ENCODE peak calls at places on chromosome 22, in nine cellular contexts. One of them, this sample, is unnamed.

GRCh38 chr22:38347944-38348750 is 30.9 kb upstream of the CSNK1E start:
- DNase-seq in stomach: peak; percentile 17
- DNase-seq in HepG2: no peak
- DNase-seq in astrocyte of the spinal cord: no peak
- DNase-seq in IMR-90: peak; percentile 29
- DNase-seq in MM.1S: no peak
- DNase-seq in fibroblast of lung: no peak
- DNase-seq in lower lobe of right lung: no peak
- DNase-seq in pancreas: peak; percentile 9
- DNase-seq in this sample: no peak

GRCh38 chr22:24751518-24751917 is 23.0 kb downstream of the PIWIL3 start:
- DNase-seq in pancreas: no peak
- DNase-seq in fibroblast of lung: no peak
- DNase-seq in IMR-90: no peak
- DNase-seq in lower lobe of right lung: no peak
- DNase-seq in astrocyte of the spinal cord: no peak
- DNase-seq in HepG2: no peak
- DNase-seq in MM.1S: no peak
- DNase-seq in stomach: no peak
- DNase-seq in this sample: no peak

GRCh38 chr22:21933413-21933812 is 19.2 kb downstream of the PPM1F start:
- DNase-seq in IMR-90: no peak
- DNase-seq in HepG2: no peak
- DNase-seq in lower lobe of right lung: no peak
- DNase-seq in fibroblast of lung: no peak
- DNase-seq in MM.1S: no peak
- DNase-seq in astrocyte of the spinal cord: no peak
- DNase-seq in stomach: no peak
- DNase-seq in pancreas: no peak
- DNase-seq in this sample: no peak

GRCh38 chr22:17121235-17122195 is at the start of gene TMEM121B:
- DNase-seq in MM.1S: no peak
- DNase-seq in fibroblast of lung: peak; percentile 55
- DNase-seq in astrocyte of the spinal cord: peak; percentile 39
- DNase-seq in HepG2: no peak
- DNase-seq in stomach: peak; percentile 50
- DNase-seq in pancreas: peak; percentile 64
- DNase-seq in lower lobe of right lung: peak; percentile 78
- DNase-seq in IMR-90: peak; percentile 59
- DNase-seq in this sample: peak; percentile 31

GRCh38 chr22:22558071-22558971 is 744 bp downstream of the PRAME start:
- DNase-seq in MM.1S: no peak
- DNase-seq in fibroblast of lung: no peak
- DNase-seq in pancreas: no peak
- DNase-seq in stomach: no peak
- DNase-seq in IMR-90: no peak
- DNase-seq in lower lobe of right lung: no peak
- DNase-seq in HepG2: no peak
- DNase-seq in astrocyte of the spinal cord: no peak
- DNase-seq in this sample: no peak

GRCh38 chr22:49928571-49929552 is 10.4 kb downstream of the CRELD2 start:
- DNase-seq in stomach: no peak
- DNase-seq in IMR-90: no peak
- DNase-seq in HepG2: no peak
- DNase-seq in MM.1S: no peak
- DNase-seq in fibroblast of lung: no peak
- DNase-seq in lower lobe of right lung: no peak
- DNase-seq in astrocyte of the spinal cord: no peak
- DNase-seq in pancreas: no peak
- DNase-seq in this sample: no peak

GRCh38 chr22:45919504-45920286 is 57.3 kb downstream of the WNT7B start:
- DNase-seq in lower lobe of right lung: peak; percentile 82
- DNase-seq in astrocyte of the spinal cord: no peak
- DNase-seq in stomach: peak; percentile 72
- DNase-seq in HepG2: no peak
- DNase-seq in pancreas: peak; percentile 63
- DNase-seq in MM.1S: no peak
- DNase-seq in fibroblast of lung: no peak
- DNase-seq in IMR-90: no peak
- DNase-seq in this sample: no peak

GRCh38 chr22:49959782-49960158 is 802 bp upstream of the PIM3 start:
- DNase-seq in pancreas: peak; percentile 78
- DNase-seq in fibroblast of lung: no peak
- DNase-seq in HepG2: peak; percentile 74
- DNase-seq in MM.1S: no peak
- DNase-seq in lower lobe of right lung: no peak
- DNase-seq in astrocyte of the spinal cord: no peak
- DNase-seq in IMR-90: no peak
- DNase-seq in stomach: peak; percentile 66
- DNase-seq in this sample: no peak

GRCh38 chr22:50693462-50693861 is 20.8 kb downstream of the SHANK3 start:
- DNase-seq in HepG2: no peak
- DNase-seq in MM.1S: no peak
- DNase-seq in lower lobe of right lung: no peak
- DNase-seq in IMR-90: no peak
- DNase-seq in pancreas: no peak
- DNase-seq in astrocyte of the spinal cord: no peak
- DNase-seq in stomach: no peak
- DNase-seq in fibroblast of lung: no peak
- DNase-seq in this sample: no peak

GRCh38 chr22:42811510-42811909 is 45.6 kb downstream of the ARFGAP3 start:
- DNase-seq in fibroblast of lung: no peak
- DNase-seq in stomach: no peak
- DNase-seq in MM.1S: no peak
- DNase-seq in HepG2: no peak
- DNase-seq in IMR-90: no peak
- DNase-seq in astrocyte of the spinal cord: no peak
- DNase-seq in pancreas: no peak
- DNase-seq in lower lobe of right lung: no peak
- DNase-seq in this sample: no peak

GRCh38 chr22:25453557-25453956 is 110.9 kb upstream of the GRK3 start:
- DNase-seq in lower lobe of right lung: no peak
- DNase-seq in stomach: no peak
- DNase-seq in pancreas: no peak
- DNase-seq in astrocyte of the spinal cord: no peak
- DNase-seq in HepG2: no peak
- DNase-seq in fibroblast of lung: no peak
- DNase-seq in MM.1S: no peak
- DNase-seq in IMR-90: no peak
- DNase-seq in this sample: no peak

GRCh38 chr22:20613301-20613700 is 105.9 kb downstream of the MED15 start:
- DNase-seq in lower lobe of right lung: no peak
- DNase-seq in astrocyte of the spinal cord: no peak
- DNase-seq in stomach: no peak
- DNase-seq in IMR-90: no peak
- DNase-seq in fibroblast of lung: no peak
- DNase-seq in HepG2: no peak
- DNase-seq in MM.1S: no peak
- DNase-seq in pancreas: no peak
- DNase-seq in this sample: no peak

GRCh38 chr22:20610757-20611156 is 103.3 kb downstream of the MED15 start:
- DNase-seq in stomach: no peak
- DNase-seq in pancreas: no peak
- DNase-seq in lower lobe of right lung: peak; percentile 29
- DNase-seq in fibroblast of lung: no peak
- DNase-seq in astrocyte of the spinal cord: no peak
- DNase-seq in IMR-90: no peak
- DNase-seq in MM.1S: no peak
- DNase-seq in HepG2: no peak
- DNase-seq in this sample: no peak

GRCh38 chr22:20607157-20607907 is 99.9 kb downstream of the MED15 start:
- DNase-seq in IMR-90: no peak
- DNase-seq in HepG2: no peak
- DNase-seq in pancreas: no peak
- DNase-seq in lower lobe of right lung: peak; percentile 51
- DNase-seq in MM.1S: no peak
- DNase-seq in stomach: no peak
- DNase-seq in astrocyte of the spinal cord: no peak
- DNase-seq in fibroblast of lung: no peak
- DNase-seq in this sample: no peak

GRCh38 chr22:20611418-20611817 is 104.0 kb downstream of the MED15 start:
- DNase-seq in lower lobe of right lung: peak; percentile 35
- DNase-seq in HepG2: no peak
- DNase-seq in fibroblast of lung: no peak
- DNase-seq in stomach: no peak
- DNase-seq in MM.1S: no peak
- DNase-seq in IMR-90: no peak
- DNase-seq in pancreas: no peak
- DNase-seq in astrocyte of the spinal cord: no peak
- DNase-seq in this sample: no peak

DNA sequence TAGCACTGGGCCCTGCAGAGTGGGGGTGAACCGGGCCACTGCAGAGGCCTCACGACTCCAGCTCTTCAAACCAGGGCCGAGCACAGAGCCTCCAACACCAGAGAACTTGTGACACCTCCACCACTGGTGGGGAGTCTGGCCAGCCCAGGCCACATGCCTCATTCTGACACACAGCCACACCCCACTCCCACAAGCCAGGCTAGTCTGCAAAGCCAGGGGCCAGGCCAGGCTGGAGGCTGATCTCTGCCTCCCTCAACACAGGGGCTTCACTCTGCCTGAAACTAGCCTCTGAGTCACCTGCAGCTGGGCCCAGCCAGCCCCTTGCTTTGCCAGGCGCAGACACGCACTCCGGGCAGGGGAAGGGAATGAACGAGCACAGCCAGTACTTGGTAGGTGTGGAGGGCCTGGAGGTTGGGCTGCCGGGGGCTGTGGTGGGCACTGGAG is 102.9 kb downstream of the MED15 start:
- DNase-seq in HepG2: no peak
- DNase-seq in stomach: no peak
- DNase-seq in IMR-90: no peak
- DNase-seq in astrocyte of the spinal cord: no peak
- DNase-seq in fibroblast of lung: no peak
- DNase-seq in pancreas: no peak
- DNase-seq in lower lobe of right lung: peak; percentile 30
- DNase-seq in MM.1S: no peak
- DNase-seq in this sample: peak; percentile 15
- H3K4me3 ChIP-seq in HepG2: no peak overlapping the region
- H3K4me3 ChIP-seq in stomach: no peak overlapping the region
- H3K4me3 ChIP-seq in IMR-90: no peak overlapping the region
- H3K4me3 ChIP-seq in astrocyte of the spinal cord: no peak overlapping the region
- H3K4me3 ChIP-seq in fibroblast of lung: no peak overlapping the region
- H3K4me3 ChIP-seq in pancreas: no peak overlapping the region
- H3K4me3 ChIP-seq in lower lobe of right lung: no peak overlapping the region
- H3K4me3 ChIP-seq in MM.1S: no peak overlapping the region
- H3K4me3 ChIP-seq in this sample: no peak overlapping the region

GRCh38 chr22:30649430-30650007 is 13.9 kb downstream of the SLC35E4 start:
- DNase-seq in astrocyte of the spinal cord: peak; percentile 83
- DNase-seq in IMR-90: peak; percentile 88
- DNase-seq in fibroblast of lung: peak; percentile 77
- DNase-seq in lower lobe of right lung: no peak
- DNase-seq in HepG2: no peak
- DNase-seq in stomach: peak; percentile 78
- DNase-seq in MM.1S: no peak
- DNase-seq in pancreas: peak; percentile 26
- DNase-seq in this sample: peak; percentile 80
- TF ChIP-seq CTCF in astrocyte of the spinal cord: peak; percentile 27
- TF ChIP-seq CTCF in IMR-90: no peak
- TF ChIP-seq CTCF in fibroblast of lung: no peak
- TF ChIP-seq CTCF in lower lobe of right lung: no peak
- TF ChIP-seq CTCF in HepG2: no peak
- TF ChIP-seq CTCF in stomach: no peak
- TF ChIP-seq CTCF in MM.1S: no peak
- TF ChIP-seq CTCF in pancreas: no peak
- TF ChIP-seq CTCF in this sample: peak; percentile 14

GRCh38 chr22:37080438-37080837 is 28.9 kb downstream of the KCTD17 start:
- DNase-seq in lower lobe of right lung: no peak
- DNase-seq in pancreas: no peak
- DNase-seq in IMR-90: no peak
- DNase-seq in stomach: no peak
- DNase-seq in HepG2: no peak
- DNase-seq in fibroblast of lung: no peak
- DNase-seq in astrocyte of the spinal cord: no peak
- DNase-seq in MM.1S: no peak
- DNase-seq in this sample: no peak
- H3K4me3 ChIP-seq in lower lobe of right lung: no peak overlapping the region
- H3K4me3 ChIP-seq in pancreas: no peak overlapping the region
- H3K4me3 ChIP-seq in IMR-90: no peak overlapping the region
- H3K4me3 ChIP-seq in stomach: no peak overlapping the region
- H3K4me3 ChIP-seq in HepG2: no peak overlapping the region
- H3K4me3 ChIP-seq in fibroblast of lung: no peak overlapping the region
- H3K4me3 ChIP-seq in astrocyte of the spinal cord: no peak overlapping the region
- H3K4me3 ChIP-seq in MM.1S: no peak overlapping the region
- H3K4me3 ChIP-seq in this sample: no peak overlapping the region

DNA sequence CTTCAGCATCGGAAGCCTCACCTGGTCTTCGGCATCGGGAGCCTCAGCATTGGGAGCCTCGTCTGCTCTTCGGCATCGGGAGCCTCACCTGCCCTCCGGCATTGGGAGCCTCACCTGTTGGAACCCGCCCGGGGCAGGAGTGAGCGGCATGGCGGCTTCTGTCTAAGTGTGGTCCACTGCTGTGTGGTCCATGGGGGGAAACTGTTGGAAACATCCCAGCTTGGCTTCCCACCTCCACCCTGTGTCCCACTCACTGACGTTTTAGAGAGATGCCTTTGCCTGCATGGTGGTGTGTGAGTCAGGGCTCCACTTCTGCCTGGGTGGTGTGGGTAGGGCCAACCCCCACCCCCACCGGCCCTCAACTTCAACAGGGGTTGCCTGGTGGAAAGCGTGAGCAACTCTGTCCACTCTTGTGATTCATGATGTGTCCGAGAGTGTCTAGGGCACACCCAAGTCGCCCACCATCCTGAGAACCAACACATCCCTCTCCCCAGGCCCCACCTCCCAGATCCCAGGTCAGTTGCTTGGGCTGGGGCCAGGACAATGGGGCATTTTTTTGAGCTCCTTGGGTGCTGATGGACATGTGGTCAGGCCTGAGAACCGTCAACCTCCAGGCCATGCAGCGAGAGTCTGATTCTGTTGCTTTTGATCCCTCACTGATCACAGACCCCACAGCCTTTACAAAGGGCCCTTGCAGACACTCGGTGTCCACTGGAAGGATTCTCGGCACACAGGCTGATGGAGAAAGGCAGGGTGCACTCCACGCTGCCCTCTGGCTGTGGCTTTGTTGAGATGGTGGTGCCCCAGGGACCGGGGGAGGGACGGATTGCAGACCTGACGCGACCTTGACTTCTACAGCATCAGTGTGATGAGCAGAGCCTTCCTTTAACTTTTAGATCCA is 406.7 kb downstream of the TBC1D22A start:
- DNase-seq in lower lobe of right lung: peak; percentile 14
- DNase-seq in fibroblast of lung: no peak
- DNase-seq in MM.1S: no peak
- DNase-seq in stomach: peak; percentile 25
- DNase-seq in astrocyte of the spinal cord: no peak
- DNase-seq in pancreas: peak; percentile 16
- DNase-seq in HepG2: peak; percentile 10
- DNase-seq in IMR-90: peak; percentile 8
- DNase-seq in this sample: peak; percentile 5
- TF ChIP-seq CTCF in lower lobe of right lung: no peak
- TF ChIP-seq CTCF in fibroblast of lung: peak; percentile 33
- TF ChIP-seq CTCF in MM.1S: no peak
- TF ChIP-seq CTCF in stomach: no peak
- TF ChIP-seq CTCF in astrocyte of the spinal cord: peak; percentile 45
- TF ChIP-seq CTCF in pancreas: no peak
- TF ChIP-seq CTCF in HepG2: peak; percentile 55
- TF ChIP-seq CTCF in IMR-90: peak; percentile 44
- TF ChIP-seq CTCF in this sample: peak; percentile 40

This sample was measured in fibroblast of the aortic adventitia.